ENCODE peak calls at places on chromosomes 4 and X, in eight cellular contexts. One of them, this sample, is unnamed.

GRCh38 chr4:41600243-41600642 is 62.3 kb downstream of the LIMCH1 start:
- DNase-seq in endothelial cell: no peak
- DNase-seq in GDM1: no peak
- DNase-seq in neural crest cell: no peak
- DNase-seq in T-helper 2 cell: no peak
- DNase-seq in NCI-H510A: no peak
- DNase-seq in globus pallidus: no peak
- DNase-seq in testis: no peak
- DNase-seq in this sample: no peak

GRCh38 chr4:24278693-24279092 is 305.7 kb downstream of the DHX15 start:
- DNase-seq in neural crest cell: no peak
- DNase-seq in T-helper 2 cell: no peak
- DNase-seq in testis: no peak
- DNase-seq in globus pallidus: no peak
- DNase-seq in NCI-H510A: no peak
- DNase-seq in endothelial cell: no peak
- DNase-seq in GDM1: no peak
- DNase-seq in this sample: no peak

GRCh38 chr4:53505947-53506346 is 85.3 kb downstream of the LNX1 start:
- DNase-seq in NCI-H510A: no peak
- DNase-seq in testis: no peak
- DNase-seq in neural crest cell: no peak
- DNase-seq in globus pallidus: no peak
- DNase-seq in T-helper 2 cell: no peak
- DNase-seq in GDM1: no peak
- DNase-seq in endothelial cell: no peak
- DNase-seq in this sample: no peak

GRCh38 chr4:8370835-8371234 is 69.7 kb downstream of the ACOX3 start:
- DNase-seq in globus pallidus: no peak
- DNase-seq in T-helper 2 cell: no peak
- DNase-seq in endothelial cell: no peak
- DNase-seq in testis: no peak
- DNase-seq in GDM1: no peak
- DNase-seq in NCI-H510A: no peak
- DNase-seq in neural crest cell: no peak
- DNase-seq in this sample: peak

GRCh38 chr4:2441393-2442174 is 22.8 kb downstream of the CFAP99 start:
- DNase-seq in neural crest cell: peak
- DNase-seq in testis: peak
- DNase-seq in NCI-H510A: peak
- DNase-seq in globus pallidus: no peak
- DNase-seq in GDM1: peak
- DNase-seq in T-helper 2 cell: peak
- DNase-seq in endothelial cell: peak
- DNase-seq in this sample: no peak

GRCh38 chr4:180164799-180165198 is 2078.4 kb upstream of the TENM3 start:
- DNase-seq in globus pallidus: no peak
- DNase-seq in testis: no peak
- DNase-seq in NCI-H510A: no peak
- DNase-seq in T-helper 2 cell: no peak
- DNase-seq in endothelial cell: no peak
- DNase-seq in neural crest cell: no peak
- DNase-seq in GDM1: no peak
- DNase-seq in this sample: no peak

GRCh38 chrX:69021561-69021960 is 143.7 kb downstream of the PJA1 start:
- DNase-seq in endothelial cell: no peak
- DNase-seq in NCI-H510A: no peak
- DNase-seq in globus pallidus: no peak
- DNase-seq in testis: no peak
- DNase-seq in GDM1: no peak
- DNase-seq in neural crest cell: no peak
- DNase-seq in T-helper 2 cell: no peak
- DNase-seq in this sample: no peak

GRCh38 chr4:65868096-65868824 is 198.0 kb upstream of the EPHA5 start:
- DNase-seq in testis: no peak
- DNase-seq in T-helper 2 cell: no peak
- DNase-seq in globus pallidus: no peak
- DNase-seq in NCI-H510A: no peak
- DNase-seq in endothelial cell: no peak
- DNase-seq in GDM1: no peak
- DNase-seq in neural crest cell: no peak
- DNase-seq in this sample: no peak

GRCh38 chrX:40146471-40147398 is 49.0 kb upstream of the BCOR start:
- DNase-seq in globus pallidus: no peak
- DNase-seq in NCI-H510A: peak
- DNase-seq in endothelial cell: peak
- DNase-seq in testis: peak
- DNase-seq in GDM1: no peak
- DNase-seq in neural crest cell: peak
- DNase-seq in T-helper 2 cell: no peak
- DNase-seq in this sample: no peak

This sample was measured in aorta.